ENCODE peak calls at places on chromosomes 13 and 19, in six cellular contexts. E, Z, U, X, C and L are unnamed samples. For H3K36me3 and H3K4me1, the result is how much of the 10 kb centered on the place peaks cover.

GRCh38 chr19:52138614-52139290 is 986 bp downstream of the ZNF616 start:
- DNase-seq in E (peak), Z (peak), U (peak), X (peak), C (peak), L (peak)

GRCh38 chr19:48616041-48616436 is 1.2 kb upstream of the FAM83E start:
- DNase-seq in E (peak), Z (no peak), U (no peak), X (no peak), C (no peak), L (no peak)

GRCh38 chr19:19652482-19653295 is 9.2 kb upstream of the GMIP start:
- DNase-seq in E (peak), Z (peak), U (no peak), X (peak), C (no peak), L (no peak)

GRCh38 chr13:91193358-91193757 is 154.1 kb upstream of the MIR17HG start:
- DNase-seq in E (no peak), Z (no peak), U (no peak), X (no peak), C (no peak), L (no peak)

GRCh38 chr19:7917292-7918061 is 2.7 kb upstream of the SNAPC2 start:
- DNase-seq in E (peak), Z (peak), U (peak), X (peak), C (peak), L (peak)

GRCh38 chr19:19464339-19465098 is 50.8 kb downstream of the TSSK6 start:
- DNase-seq in E (peak), Z (peak), U (no peak), X (peak), C (peak), L (peak)

GRCh38 chr13:57634829-57635165 is 3.3 kb downstream of the PCDH17 start:
- DNase-seq in E (peak), Z (no peak), U (no peak), X (no peak), C (no peak), L (no peak)

GRCh38 chr13:26255717-26256277 is 1.9 kb downstream of the CDK8 start:
- DNase-seq in E (peak), Z (peak), U (no peak), X (peak), C (no peak), L (peak)

GRCh38 chr13:50901701-50902100 is 7.9 kb upstream of the RNASEH2B start:
- DNase-seq in E (no peak), Z (no peak), U (no peak), X (no peak), C (no peak), L (no peak)

GRCh38 chr19:53372196-53372595 is 6.7 kb downstream of the ZNF525 start:
- DNase-seq in E (no peak), Z (no peak), U (no peak), X (no peak), C (no peak), L (no peak)

GRCh38 chr19:33134571-33135041 is 2.7 kb downstream of the WDR88 start:
- DNase-seq in E (no peak), Z (no peak), U (no peak), X (no peak), C (no peak), L (no peak)

GRCh38 chr13:73922728-73923393 is 211.3 kb downstream of the KLF12 start:
- DNase-seq in E (no peak), Z (peak), U (no peak), X (peak), C (no peak), L (no peak)

GRCh38 chr19:1089891-1090290 is 5.3 kb downstream of the POLR2E start:
- DNase-seq in E (no peak), Z (no peak), U (no peak), X (no peak), C (no peak), L (no peak)
- H3K36me3 ChIP-seq in E (under half), Z (under half), U (under half), X (under half), C (under half), L (half or more)

GRCh38 chr19:15649526-15649925 is 8.8 kb downstream of the CYP4F3 start:
- DNase-seq in E (no peak), Z (no peak), U (no peak), X (no peak), C (no peak), L (no peak)
- H3K4me1 ChIP-seq in E (under half), Z (under half), U (under half), X (under half), C (under half), L (under half)

GRCh38 chr19:10981496-10981895 is 20.7 kb downstream of the SMARCA4 start:
- DNase-seq in E (no peak), Z (peak), U (no peak), X (no peak), C (no peak), L (no peak)

GRCh38 chr19:10985502-10985901 is 24.7 kb downstream of the SMARCA4 start:
- DNase-seq in E (no peak), Z (no peak), U (no peak), X (no peak), C (no peak), L (no peak)

GRCh38 chr19:10987621-10988297 is 26.9 kb downstream of the SMARCA4 start:
- DNase-seq in E (no peak), Z (no peak), U (no peak), X (no peak), C (no peak), L (no peak)

GRCh38 chr19:10986301-10987127 is 25.7 kb downstream of the SMARCA4 start:
- DNase-seq in E (no peak), Z (no peak), U (no peak), X (no peak), C (no peak), L (no peak)

GRCh38 chr19:10984166-10984735 is 23.4 kb downstream of the SMARCA4 start:
- DNase-seq in E (no peak), Z (no peak), U (no peak), X (no peak), C (no peak), L (no peak)
- H3K36me3 ChIP-seq in E (under half), Z (under half), U (under half), X (under half), C (under half), L (half or more)

GRCh38 chr19:13052447-13053232 is 50.0 kb downstream of the LYL1 start:
- DNase-seq in E (no peak), Z (peak), U (no peak), X (no peak), C (no peak), L (no peak)
- H3K4me1 ChIP-seq in E (half or more), Z (half or more), U (half or more), X (under half), C (half or more), L (under half)